ENCODE peak calls at places on chromosomes 1 and 21, in ten cellular contexts. K is pancreas; D is adrenal gland; E is BE2C; B is uterus; G is cardiac muscle cell; U is CD8-positive, alpha-beta T cell; Z is ovary; Y is left ventricle myocardium inferior; J is transverse colon. Q is an unnamed sample. For H3K4me1 and H3K36me3, the result is how much of the 10 kb centered on the place peaks cover.

GRCh38 chr1:247548847-247549246 is at the start of gene GCSAML:
- DNase-seq in J (no peak), U (no peak), K (no peak), B (no peak), G (no peak), E (no peak), Y (no peak), Z (no peak), D (no peak), Q (no peak)

GRCh38 chr1:14970115-14970798 is 183.3 kb upstream of the TMEM51 start:
- DNase-seq in E (peak), Y (peak), G (no peak), D (peak), U (no peak), K (peak), Z (peak), B (peak), J (peak), Q (no peak)

GRCh38 chr21:36806103-36806502 is 107.2 kb downstream of the SIM2 start:
- DNase-seq in B (no peak), J (no peak), G (no peak), D (no peak), Z (no peak), K (no peak), Y (no peak), E (no peak), U (no peak), Q (no peak)

GRCh38 chr1:155892801-155893200 is 18.3 kb downstream of the RIT1 start:
- DNase-seq in B (no peak), J (no peak), G (no peak), U (no peak), K (no peak), D (no peak), Z (no peak), E (no peak), Y (no peak), Q (no peak)

GRCh38 chr1:36411674-36412648 is 14.3 kb upstream of the LSM10 start:
- DNase-seq in K (no peak), Y (no peak), E (peak), G (peak), U (no peak), J (no peak), B (no peak), D (no peak), Z (no peak), Q (no peak)

GRCh38 chr1:114833421-114833820 is 21.2 kb upstream of the SYCP1 start:
- DNase-seq in D (no peak), G (no peak), J (no peak), E (no peak), K (no peak), B (no peak), U (no peak), Z (no peak), Y (no peak), Q (no peak)

GRCh38 chr1:76336951-76337371 is 262.4 kb downstream of the ST6GALNAC3 start:
- DNase-seq in B (peak), E (peak), G (peak), K (peak), Z (peak), J (peak), D (peak), Y (peak), U (no peak), Q (no peak)

GRCh38 chr1:30087465-30087864 is 635.9 kb downstream of the MATN1 start:
- DNase-seq in U (no peak), E (no peak), G (peak), B (no peak), J (no peak), D (no peak), Y (no peak), Z (no peak), K (no peak), Q (no peak)

GRCh38 chr21:29513535-29513934 is 214.8 kb downstream of the BACH1 start:
- DNase-seq in Z (no peak), E (no peak), G (no peak), Y (no peak), J (no peak), B (no peak), U (no peak), D (no peak), K (no peak), Q (no peak)

GRCh38 chr1:23562138-23562819 is 3.0 kb upstream of the ID3 start:
- DNase-seq in G (peak), Y (peak), U (no peak), D (peak), Z (peak), K (peak), B (peak), J (peak), E (peak), Q (peak)

GRCh38 chr1:93021539-93022134 is 57.4 kb upstream of the MTF2 start:
- DNase-seq in U (no peak), J (no peak), Y (no peak), E (no peak), B (no peak), Z (no peak), K (no peak), G (peak), D (no peak), Q (no peak)

GRCh38 chr21:35102488-35103407 is 53.6 kb upstream of the RUNX1 start:
- DNase-seq in K (no peak), B (no peak), Z (no peak), Y (peak), G (no peak), J (peak), E (no peak), U (peak), D (peak), Q (peak)

GRCh38 chr21:38954450-38955059 is 148.8 kb downstream of the ETS2 start:
- DNase-seq in U (no peak), B (no peak), J (peak), E (no peak), D (no peak), G (no peak), Y (no peak), K (no peak), Z (no peak), Q (no peak)

GRCh38 chr1:163071381-163072255 is 2.5 kb downstream of the RGS4 start:
- DNase-seq in U (no peak), J (peak), Z (peak), Y (peak), B (peak), K (peak), G (peak), E (peak), D (peak), Q (no peak)

GRCh38 chr1:48203287-48203900 is 19.1 kb upstream of the SLC5A9 start:
- DNase-seq in G (peak), E (no peak), U (no peak), D (no peak), Y (no peak), J (no peak), K (no peak), B (no peak), Z (no peak), Q (no peak)

DNA sequence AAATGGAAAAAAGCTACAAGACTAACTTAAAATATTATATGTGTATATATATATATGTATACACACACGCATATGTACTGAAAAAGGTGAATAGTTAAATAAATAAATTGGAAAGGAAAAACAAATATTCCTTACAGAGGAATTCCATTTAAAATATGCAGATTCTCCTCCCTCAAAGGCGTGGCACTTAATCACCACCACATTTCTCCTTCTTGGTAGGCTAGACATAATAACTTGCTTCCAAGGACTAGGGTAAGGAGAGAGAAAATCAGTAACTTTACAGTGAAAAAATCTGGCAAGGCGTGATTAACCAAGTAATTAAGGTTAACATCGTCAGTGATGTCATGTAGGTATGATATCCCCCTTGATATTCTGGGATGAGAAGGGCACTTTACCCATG is 84.0 kb upstream of the USP25 start:
- DNase-seq in D (no peak), K (no peak), U (no peak), E (no peak), B (no peak), G (no peak), J (no peak), Z (no peak), Y (no peak), Q (no peak)
- H3K4me1 ChIP-seq in D (under half), K (under half), U (under half), E (under half), B (under half), G (under half), J (under half), Z (under half), Y (under half), Q (under half)

DNA sequence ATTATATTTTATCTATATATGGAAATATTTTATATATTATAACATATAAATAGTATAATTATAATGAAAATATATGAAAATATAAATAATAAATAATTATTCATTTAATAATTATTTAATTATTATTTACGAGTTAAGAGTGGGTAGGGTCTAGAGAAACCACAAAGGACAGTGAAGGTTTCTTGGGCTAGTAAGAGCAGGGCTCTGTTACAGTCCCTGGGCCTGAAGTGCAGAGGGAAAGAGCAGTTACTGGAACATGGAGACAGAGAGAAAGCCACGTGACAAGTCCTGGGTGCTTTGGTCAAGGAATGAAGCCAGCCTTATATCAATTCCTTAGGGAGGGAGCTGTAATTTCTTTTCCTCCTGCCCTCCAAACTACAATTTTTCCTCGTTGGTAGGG is 117.2 kb upstream of the OLIG2 start:
- DNase-seq in E (no peak), U (no peak), K (no peak), D (no peak), G (no peak), B (no peak), Z (no peak), Y (no peak), J (no peak), Q (no peak)
- H3K4me3 ChIP-seq in E (no peak), U (no peak), K (no peak), D (no peak), G (no peak), B (no peak), Z (no peak), Y (no peak), J (no peak), Q (no peak)

DNA sequence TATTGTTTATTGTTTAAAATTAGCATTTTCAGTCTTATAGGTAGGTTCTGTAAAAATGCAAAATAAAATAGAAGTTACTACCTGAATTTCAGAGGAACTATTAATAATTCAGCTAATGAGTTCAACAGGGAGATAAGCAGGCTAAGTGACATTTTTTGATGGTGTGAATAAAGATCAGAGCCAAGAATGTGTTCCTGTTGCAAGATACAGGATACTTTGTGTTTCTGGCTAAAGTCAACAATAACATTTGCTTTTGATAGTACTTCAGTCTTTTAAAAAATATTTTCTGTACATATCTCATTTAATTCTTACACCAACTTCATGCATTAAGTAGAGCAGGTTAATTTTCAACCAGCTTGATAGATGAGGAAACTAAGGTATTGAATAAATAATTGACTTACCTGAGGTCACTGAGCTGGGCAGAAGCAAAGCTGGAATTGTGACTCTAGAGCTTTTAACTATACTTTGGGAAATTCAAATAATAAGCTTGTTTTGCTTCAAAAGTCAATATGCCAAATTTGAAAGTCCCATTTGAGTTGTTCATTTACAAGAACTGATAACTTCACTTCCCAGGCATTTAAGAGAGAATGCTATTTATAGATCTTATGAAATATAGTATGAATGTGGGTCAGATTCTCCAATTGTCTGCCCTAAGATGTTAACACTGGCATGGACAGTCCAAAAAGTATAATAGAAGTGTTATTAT is 6.0 kb downstream of the GORAB start:
- DNase-seq in B (no peak), Z (no peak), U (no peak), D (no peak), Y (no peak), K (no peak), E (no peak), J (no peak), G (no peak), Q (no peak)
- H3K36me3 ChIP-seq in B (under half), Z (under half), U (under half), D (under half), Y (under half), K (under half), E (under half), J (under half), G (under half), Q (under half)

GRCh38 chr1:46806196-46807020 is 7.6 kb downstream of the CYP4B1 start:
- DNase-seq in J (no peak), D (peak), E (no peak), K (peak), U (no peak), G (no peak), Y (peak), B (peak), Z (no peak), Q (no peak)
- H3K4me1 ChIP-seq in J (under half), D (under half), E (under half), K (under half), U (under half), G (under half), Y (half or more), B (under half), Z (under half), Q (under half)

GRCh38 chr1:38819516-38819915 is 40.1 kb downstream of the RRAGC start:
- DNase-seq in U (no peak), E (no peak), Z (no peak), B (no peak), Y (no peak), J (no peak), K (no peak), D (no peak), G (no peak), Q (no peak)

GRCh38 chr1:38815903-38816627 is 43.5 kb downstream of the RRAGC start:
- DNase-seq in U (no peak), Z (no peak), E (peak), Y (no peak), D (no peak), J (peak), B (no peak), G (no peak), K (no peak), Q (no peak)

GRCh38 chr1:38817267-38817957 is 42.2 kb downstream of the RRAGC start:
- DNase-seq in E (no peak), Z (no peak), J (no peak), B (no peak), K (no peak), D (no peak), G (no peak), U (no peak), Y (no peak), Q (no peak)

GRCh38 chr1:38818706-38819439 is 40.7 kb downstream of the RRAGC start:
- DNase-seq in E (no peak), Z (no peak), B (no peak), G (no peak), J (no peak), D (no peak), Y (no peak), K (no peak), U (no peak), Q (no peak)

GRCh38 chr1:38817958-38818705 is 41.4 kb downstream of the RRAGC start:
- DNase-seq in Z (peak), D (no peak), B (peak), J (peak), Y (no peak), G (peak), U (peak), K (peak), E (peak), Q (no peak)
- H3K4me3 ChIP-seq in Z (no peak), D (no peak), B (peak), J (peak), Y (peak), G (peak), U (peak), K (no peak), E (peak), Q (peak)

Q was measured in breast epithelium.